ENCODE peak calls at places on chromosomes 16 and 17, in nine cellular contexts. One of them, this sample, is unnamed.

GRCh38 chr17:78687944-78688343 is 94.1 kb downstream of the CYTH1 start:
- DNase-seq in GM13977: no peak
- DNase-seq in heart right ventricle: no peak
- DNase-seq in fibroblast of lung: no peak
- DNase-seq in suprapubic skin: no peak
- DNase-seq in AG10803: no peak
- DNase-seq in neural progenitor cell: no peak
- DNase-seq in mucosa of descending colon: no peak
- DNase-seq in upper lobe of right lung: no peak
- DNase-seq in this sample: no peak

GRCh38 chr17:63823659-63824331 is 3.4 kb upstream of the PSMC5 start:
- DNase-seq in GM13977: no peak
- DNase-seq in heart right ventricle: no peak
- DNase-seq in fibroblast of lung: no peak
- DNase-seq in suprapubic skin: no peak
- DNase-seq in AG10803: no peak
- DNase-seq in neural progenitor cell: no peak
- DNase-seq in mucosa of descending colon: no peak
- DNase-seq in upper lobe of right lung: no peak
- DNase-seq in this sample: no peak

GRCh38 chr17:77810536-77810935 is 148.0 kb upstream of the TNRC6C start:
- DNase-seq in GM13977: no peak
- DNase-seq in heart right ventricle: peak; percentile 53
- DNase-seq in fibroblast of lung: peak; percentile 86
- DNase-seq in suprapubic skin: peak; percentile 80
- DNase-seq in AG10803: peak; percentile 82
- DNase-seq in neural progenitor cell: no peak
- DNase-seq in mucosa of descending colon: no peak
- DNase-seq in upper lobe of right lung: no peak
- DNase-seq in this sample: no peak

GRCh38 chr16:75379911-75380847 is 53.1 kb downstream of the CFDP1 start:
- DNase-seq in GM13977: peak; percentile 52
- DNase-seq in heart right ventricle: no peak
- DNase-seq in fibroblast of lung: no peak
- DNase-seq in suprapubic skin: no peak
- DNase-seq in AG10803: no peak
- DNase-seq in neural progenitor cell: no peak
- DNase-seq in mucosa of descending colon: no peak
- DNase-seq in upper lobe of right lung: no peak
- DNase-seq in this sample: peak; percentile 49

GRCh38 chr16:63684702-63685101 is 1437.2 kb downstream of the CDH11 start:
- DNase-seq in GM13977: no peak
- DNase-seq in heart right ventricle: no peak
- DNase-seq in fibroblast of lung: no peak
- DNase-seq in suprapubic skin: no peak
- DNase-seq in AG10803: no peak
- DNase-seq in neural progenitor cell: peak; percentile 28
- DNase-seq in mucosa of descending colon: no peak
- DNase-seq in upper lobe of right lung: no peak
- DNase-seq in this sample: no peak

GRCh38 chr17:32461853-32462617 is 17.7 kb downstream of the PSMD11 start:
- DNase-seq in GM13977: peak; percentile 53
- DNase-seq in heart right ventricle: peak; percentile 32
- DNase-seq in fibroblast of lung: peak; percentile 51
- DNase-seq in suprapubic skin: no peak
- DNase-seq in AG10803: peak; percentile 52
- DNase-seq in neural progenitor cell: peak; percentile 73
- DNase-seq in mucosa of descending colon: no peak
- DNase-seq in upper lobe of right lung: no peak
- DNase-seq in this sample: peak; percentile 60

GRCh38 chr16:54191592-54191991 is 95.0 kb downstream of the IRX3 start:
- DNase-seq in GM13977: no peak
- DNase-seq in heart right ventricle: no peak
- DNase-seq in fibroblast of lung: no peak
- DNase-seq in suprapubic skin: no peak
- DNase-seq in AG10803: no peak
- DNase-seq in neural progenitor cell: no peak
- DNase-seq in mucosa of descending colon: no peak
- DNase-seq in upper lobe of right lung: no peak
- DNase-seq in this sample: no peak

GRCh38 chr17:55386931-55387330 is 34.7 kb downstream of the MMD start:
- DNase-seq in GM13977: no peak
- DNase-seq in heart right ventricle: no peak
- DNase-seq in fibroblast of lung: no peak
- DNase-seq in suprapubic skin: no peak
- DNase-seq in AG10803: no peak
- DNase-seq in neural progenitor cell: no peak
- DNase-seq in mucosa of descending colon: no peak
- DNase-seq in upper lobe of right lung: no peak
- DNase-seq in this sample: no peak

GRCh38 chr16:89349947-89350633 is 132.6 kb downstream of the ZNF778 start:
- DNase-seq in GM13977: no peak
- DNase-seq in heart right ventricle: no peak
- DNase-seq in fibroblast of lung: no peak
- DNase-seq in suprapubic skin: no peak
- DNase-seq in AG10803: no peak
- DNase-seq in neural progenitor cell: no peak
- DNase-seq in mucosa of descending colon: no peak
- DNase-seq in upper lobe of right lung: no peak
- DNase-seq in this sample: no peak

GRCh38 chr17:65914784-65915342 is 277.1 kb downstream of the CEP112 start:
- DNase-seq in GM13977: peak; percentile 35
- DNase-seq in heart right ventricle: no peak
- DNase-seq in fibroblast of lung: peak; percentile 22
- DNase-seq in suprapubic skin: no peak
- DNase-seq in AG10803: no peak
- DNase-seq in neural progenitor cell: no peak
- DNase-seq in mucosa of descending colon: no peak
- DNase-seq in upper lobe of right lung: no peak
- DNase-seq in this sample: peak; percentile 52

GRCh38 chr17:60525347-60525623 is 757 bp downstream of the APPBP2 start:
- DNase-seq in GM13977: no peak
- DNase-seq in heart right ventricle: peak; percentile 29
- DNase-seq in fibroblast of lung: peak; percentile 28
- DNase-seq in suprapubic skin: no peak
- DNase-seq in AG10803: no peak
- DNase-seq in neural progenitor cell: peak; percentile 2
- DNase-seq in mucosa of descending colon: no peak
- DNase-seq in upper lobe of right lung: no peak
- DNase-seq in this sample: no peak

GRCh38 chr16:83887088-83887487 is 11.8 kb upstream of the MLYCD start:
- DNase-seq in GM13977: no peak
- DNase-seq in heart right ventricle: no peak
- DNase-seq in fibroblast of lung: no peak
- DNase-seq in suprapubic skin: no peak
- DNase-seq in AG10803: peak; percentile 23
- DNase-seq in neural progenitor cell: peak; percentile 27
- DNase-seq in mucosa of descending colon: peak; percentile 36
- DNase-seq in upper lobe of right lung: no peak
- DNase-seq in this sample: no peak

GRCh38 chr16:4659363-4660353 is 33.7 kb upstream of the NUDT16L1 start:
- DNase-seq in GM13977: no peak
- DNase-seq in heart right ventricle: no peak
- DNase-seq in fibroblast of lung: no peak
- DNase-seq in suprapubic skin: no peak
- DNase-seq in AG10803: no peak
- DNase-seq in neural progenitor cell: no peak
- DNase-seq in mucosa of descending colon: no peak
- DNase-seq in upper lobe of right lung: no peak
- DNase-seq in this sample: no peak

GRCh38 chr16:49354991-49355390 is 18.6 kb upstream of the C16orf78 start:
- DNase-seq in GM13977: no peak
- DNase-seq in heart right ventricle: no peak
- DNase-seq in fibroblast of lung: no peak
- DNase-seq in suprapubic skin: no peak
- DNase-seq in AG10803: no peak
- DNase-seq in neural progenitor cell: no peak
- DNase-seq in mucosa of descending colon: no peak
- DNase-seq in upper lobe of right lung: no peak
- DNase-seq in this sample: no peak

GRCh38 chr16:49351119-49351518 is 22.5 kb upstream of the C16orf78 start:
- DNase-seq in GM13977: no peak
- DNase-seq in heart right ventricle: no peak
- DNase-seq in fibroblast of lung: no peak
- DNase-seq in suprapubic skin: no peak
- DNase-seq in AG10803: no peak
- DNase-seq in neural progenitor cell: peak; percentile 62
- DNase-seq in mucosa of descending colon: no peak
- DNase-seq in upper lobe of right lung: no peak
- DNase-seq in this sample: no peak

GRCh38 chr16:49353650-49354049 is 20.0 kb upstream of the C16orf78 start:
- DNase-seq in GM13977: no peak
- DNase-seq in heart right ventricle: no peak
- DNase-seq in fibroblast of lung: no peak
- DNase-seq in suprapubic skin: no peak
- DNase-seq in AG10803: no peak
- DNase-seq in neural progenitor cell: no peak
- DNase-seq in mucosa of descending colon: no peak
- DNase-seq in upper lobe of right lung: no peak
- DNase-seq in this sample: no peak

GRCh38 chr16:49354101-49354500 is 19.5 kb upstream of the C16orf78 start:
- DNase-seq in GM13977: no peak
- DNase-seq in heart right ventricle: no peak
- DNase-seq in fibroblast of lung: no peak
- DNase-seq in suprapubic skin: no peak
- DNase-seq in AG10803: no peak
- DNase-seq in neural progenitor cell: no peak
- DNase-seq in mucosa of descending colon: no peak
- DNase-seq in upper lobe of right lung: no peak
- DNase-seq in this sample: no peak

GRCh38 chr16:49352923-49353322 is 20.7 kb upstream of the C16orf78 start:
- DNase-seq in GM13977: no peak
- DNase-seq in heart right ventricle: no peak
- DNase-seq in fibroblast of lung: no peak
- DNase-seq in suprapubic skin: no peak
- DNase-seq in AG10803: peak; percentile 6
- DNase-seq in neural progenitor cell: peak; percentile 61
- DNase-seq in mucosa of descending colon: no peak
- DNase-seq in upper lobe of right lung: no peak
- DNase-seq in this sample: no peak
- TF ChIP-seq CTCF in GM13977: peak; percentile 33
- TF ChIP-seq CTCF in heart right ventricle: no peak
- TF ChIP-seq CTCF in fibroblast of lung: no peak
- TF ChIP-seq CTCF in suprapubic skin: no peak
- TF ChIP-seq CTCF in AG10803: peak; percentile 26
- TF ChIP-seq CTCF in neural progenitor cell: peak; percentile 60
- TF ChIP-seq CTCF in mucosa of descending colon: no peak
- TF ChIP-seq CTCF in upper lobe of right lung: no peak
- TF ChIP-seq CTCF in this sample: peak; percentile 9

DNA sequence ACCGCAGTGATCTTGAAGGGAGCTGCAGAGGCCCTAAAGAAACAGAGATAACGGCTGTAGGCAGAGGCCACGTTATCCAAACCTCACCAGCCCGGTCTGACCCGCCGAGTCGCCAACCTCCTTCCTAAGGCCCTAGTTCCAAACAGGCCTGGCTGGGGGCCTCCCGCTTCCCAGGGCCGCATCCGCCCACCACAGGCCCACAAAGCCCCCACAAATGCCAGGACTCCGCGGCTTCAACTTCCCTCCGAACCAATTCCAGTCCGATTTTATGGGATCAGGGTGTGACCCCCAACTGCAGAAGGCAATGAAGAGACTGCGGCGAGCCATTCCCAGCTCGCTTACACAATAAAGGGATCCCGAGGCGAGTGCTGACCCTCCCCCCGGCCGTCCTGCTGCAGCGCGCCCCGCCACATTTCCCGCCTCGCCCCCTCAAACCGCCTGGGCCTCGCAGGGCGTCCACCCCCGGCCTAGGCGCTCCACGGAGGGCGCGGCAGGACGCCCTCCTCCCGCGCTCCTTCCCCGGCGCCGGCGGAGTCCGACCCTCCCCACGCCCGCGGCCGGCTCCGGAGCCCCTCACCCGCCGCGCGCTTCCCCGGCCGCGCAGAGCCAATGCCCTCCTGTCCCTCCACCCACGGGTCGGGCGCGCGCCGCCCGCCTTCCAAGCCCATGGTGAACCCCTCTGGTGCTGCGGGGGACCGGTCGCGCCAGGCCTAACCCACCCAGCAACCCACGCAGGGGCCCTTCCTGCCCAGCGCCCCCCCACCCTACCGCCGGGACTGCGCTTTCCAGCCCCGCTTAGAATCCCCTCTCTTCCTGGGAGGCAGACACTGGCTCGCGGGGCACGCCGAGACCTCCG is 926 bp downstream of the MYH10 start:
- DNase-seq in GM13977: peak; percentile 37
- DNase-seq in heart right ventricle: peak; percentile 23
- DNase-seq in fibroblast of lung: peak; percentile 31
- DNase-seq in suprapubic skin: peak; percentile 68
- DNase-seq in AG10803: peak; percentile 36
- DNase-seq in neural progenitor cell: peak; percentile 67
- DNase-seq in mucosa of descending colon: peak; percentile 45
- DNase-seq in upper lobe of right lung: peak; percentile 68
- DNase-seq in this sample: peak; percentile 47
- TF ChIP-seq CTCF in GM13977: no peak
- TF ChIP-seq CTCF in heart right ventricle: no peak
- TF ChIP-seq CTCF in fibroblast of lung: no peak
- TF ChIP-seq CTCF in suprapubic skin: no peak
- TF ChIP-seq CTCF in AG10803: no peak
- TF ChIP-seq CTCF in neural progenitor cell: no peak
- TF ChIP-seq CTCF in mucosa of descending colon: no peak
- TF ChIP-seq CTCF in upper lobe of right lung: no peak
- TF ChIP-seq CTCF in this sample: no peak

GRCh38 chr17:81471804-81472456 is 40.7 kb downstream of the ACTG1 start:
- DNase-seq in GM13977: no peak
- DNase-seq in heart right ventricle: no peak
- DNase-seq in fibroblast of lung: peak; percentile 19
- DNase-seq in suprapubic skin: peak; percentile 91
- DNase-seq in AG10803: peak; percentile 93
- DNase-seq in neural progenitor cell: peak; percentile 47
- DNase-seq in mucosa of descending colon: peak; percentile 60
- DNase-seq in upper lobe of right lung: no peak
- DNase-seq in this sample: no peak
- TF ChIP-seq CTCF in GM13977: no peak
- TF ChIP-seq CTCF in heart right ventricle: peak; percentile 17
- TF ChIP-seq CTCF in fibroblast of lung: no peak
- TF ChIP-seq CTCF in suprapubic skin: no peak
- TF ChIP-seq CTCF in AG10803: peak; percentile 62
- TF ChIP-seq CTCF in neural progenitor cell: no peak
- TF ChIP-seq CTCF in mucosa of descending colon: no peak
- TF ChIP-seq CTCF in upper lobe of right lung: peak; percentile 18
- TF ChIP-seq CTCF in this sample: no peak

DNA sequence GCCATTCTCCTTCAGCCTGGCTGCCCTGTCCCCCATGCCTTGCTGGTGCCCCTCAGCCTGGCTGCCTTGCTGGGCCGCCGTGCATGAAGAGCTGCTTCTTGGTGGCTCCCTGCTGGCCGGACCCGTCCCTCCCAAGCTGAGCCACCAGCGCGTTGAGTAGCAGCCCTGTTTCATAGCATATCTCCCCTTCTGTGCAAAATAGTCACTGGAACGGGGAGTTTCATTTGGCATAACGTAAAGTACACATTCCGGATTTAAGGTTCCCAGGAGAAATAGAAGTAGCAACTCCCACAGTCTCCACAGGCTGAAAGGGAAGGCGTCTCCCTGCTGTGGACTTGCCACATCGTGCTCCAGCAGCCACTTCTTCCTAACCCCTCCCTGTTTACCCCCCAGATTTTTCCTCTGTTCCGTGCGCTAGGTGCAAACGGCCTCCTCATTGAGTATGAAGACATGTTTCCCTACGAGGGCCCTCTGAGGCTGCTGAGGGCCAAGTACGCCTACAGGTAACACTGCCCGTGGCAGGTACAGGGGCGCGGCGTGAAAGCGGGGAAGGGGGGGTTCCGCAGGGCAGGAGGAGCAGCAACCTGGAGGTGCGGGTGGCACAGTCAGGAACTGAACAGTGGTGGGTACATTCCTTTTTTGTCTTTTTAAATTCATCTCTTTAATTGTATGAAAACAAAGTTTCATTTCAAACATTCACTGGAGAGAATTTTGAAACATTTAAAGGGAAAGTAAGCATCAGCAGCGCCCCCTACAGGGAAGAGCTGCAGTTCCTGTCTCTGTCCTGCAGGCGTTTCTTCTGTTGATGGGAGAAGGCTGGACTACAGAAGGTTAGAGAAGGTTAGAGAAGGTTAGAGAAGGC is 5.8 kb upstream of the OGFOD3 start:
- DNase-seq in GM13977: peak; percentile 71
- DNase-seq in heart right ventricle: no peak
- DNase-seq in fibroblast of lung: peak; percentile 19
- DNase-seq in suprapubic skin: no peak
- DNase-seq in AG10803: peak; percentile 54
- DNase-seq in neural progenitor cell: peak; percentile 74
- DNase-seq in mucosa of descending colon: peak; percentile 53
- DNase-seq in upper lobe of right lung: no peak
- DNase-seq in this sample: peak; percentile 73
- TF ChIP-seq CTCF in GM13977: peak; percentile 78
- TF ChIP-seq CTCF in heart right ventricle: peak; percentile 44
- TF ChIP-seq CTCF in fibroblast of lung: peak; percentile 53
- TF ChIP-seq CTCF in suprapubic skin: peak; percentile 49
- TF ChIP-seq CTCF in AG10803: peak; percentile 74
- TF ChIP-seq CTCF in neural progenitor cell: peak; percentile 88
- TF ChIP-seq CTCF in mucosa of descending colon: peak; percentile 31
- TF ChIP-seq CTCF in upper lobe of right lung: peak; percentile 66
- TF ChIP-seq CTCF in this sample: peak; percentile 20

This sample was measured in GM13976.